ENCODE peak calls at places on chromosomes 7 and 10, in four cellular contexts. Y, R, Q and H are unnamed samples.

GRCh38 chr10:33618196-33618595 is 283.7 kb upstream of the NRP1 start:
- DNase-seq in Q (no peak), Y (no peak), R (no peak), H (no peak)

GRCh38 chr7:113394856-113395255 is 276.5 kb upstream of the SMIM30 start:
- DNase-seq in Q (peak), R (no peak), Y (no peak), H (no peak)

GRCh38 chr10:71860243-71861029 is 9.4 kb upstream of the PSAP start:
- DNase-seq in Q (peak), Y (peak), R (peak), H (peak)

GRCh38 chr10:96446966-96447596 is 66.6 kb downstream of the TLL2 start:
- DNase-seq in Q (no peak), R (no peak), Y (no peak), H (no peak)

GRCh38 chr7:117470777-117471176 is 9.0 kb upstream of the CFTR start:
- DNase-seq in R (no peak), Q (no peak), Y (no peak), H (peak)

GRCh38 chr7:33757050-33757449 is 148.3 kb upstream of the BMPER start:
- DNase-seq in Q (no peak), Y (no peak), R (no peak), H (no peak)

GRCh38 chr7:157565981-157566630 is 229.3 kb downstream of the DNAJB6 start:
- DNase-seq in R (peak), Y (no peak), Q (no peak), H (no peak)

GRCh38 chr10:81018898-81019890 is 481.5 kb downstream of the SH2D4B start:
- DNase-seq in Q (peak), R (no peak), Y (peak), H (no peak)

GRCh38 chr7:70325509-70326101 is 727.3 kb downstream of the AUTS2 start:
- DNase-seq in Q (peak), R (no peak), Y (no peak), H (no peak)

GRCh38 chr10:32103721-32104120 is 47.5 kb upstream of the KIF5B start:
- DNase-seq in R (no peak), Q (peak), Y (no peak), H (no peak)

GRCh38 chr10:86366033-86366901 is at the start of gene GRID1:
- DNase-seq in R (peak), Q (peak), Y (no peak), H (no peak)

GRCh38 chr10:48469516-48470020 is 135.3 kb downstream of the ARHGAP22 start:
- DNase-seq in R (peak), Y (no peak), Q (no peak), H (peak)